ENCODE peak calls at places on chromosome 2, in nine cellular contexts. C, V, S, B, G, T, L, F and D are unnamed samples.

GRCh38 chr2:58557166-58557565 is 316.0 kb upstream of the FANCL start:
- DNase-seq in C (no peak), V (no peak), S (no peak), B (no peak), G (no peak), T (no peak), L (no peak), F (no peak), D (no peak)

GRCh38 chr2:160207804-160208661 is 8.0 kb upstream of the ITGB6 start:
- DNase-seq in C (peak; percentile 98), V (no peak), S (no peak), B (no peak), G (peak; percentile 94), T (peak; percentile 70), L (peak; percentile 46), F (peak; percentile 86), D (no peak)

GRCh38 chr2:14492920-14493503 is 139.5 kb upstream of the LRATD1 start:
- DNase-seq in C (peak; percentile 87), V (no peak), S (no peak), B (no peak), G (no peak), T (no peak), L (no peak), F (no peak), D (no peak)

GRCh38 chr2:132941296-132942020 is 271.5 kb upstream of the LYPD1 start:
- DNase-seq in C (no peak), V (no peak), S (no peak), B (no peak), G (no peak), T (no peak), L (no peak), F (no peak), D (no peak)

GRCh38 chr2:100876231-100876860 is 56.4 kb downstream of the NPAS2 start:
- DNase-seq in C (no peak), V (no peak), S (no peak), B (no peak), G (no peak), T (no peak), L (no peak), F (no peak), D (no peak)

GRCh38 chr2:84290537-84290936 is 168.5 kb downstream of the SUCLG1 start:
- DNase-seq in C (no peak), V (no peak), S (no peak), B (no peak), G (no peak), T (no peak), L (no peak), F (no peak), D (no peak)

GRCh38 chr2:109295070-109295780 is 166.2 kb downstream of the SH3RF3 start:
- DNase-seq in C (no peak), V (peak; percentile 94), S (no peak), B (no peak), G (no peak), T (no peak), L (no peak), F (no peak), D (no peak)

GRCh38 chr2:122516775-122517174 is 761.3 kb downstream of the TSN start:
- DNase-seq in C (no peak), V (no peak), S (no peak), B (peak; percentile 23), G (no peak), T (no peak), L (no peak), F (no peak), D (no peak)

GRCh38 chr2:27573452-27573851 is 9.4 kb upstream of the ZNF512 start:
- DNase-seq in C (peak; percentile 60), V (no peak), S (no peak), B (no peak), G (no peak), T (no peak), L (no peak), F (no peak), D (no peak)

GRCh38 chr2:126720031-126720368 is 64.0 kb downstream of the GYPC start:
- DNase-seq in C (no peak), V (no peak), S (no peak), B (no peak), G (no peak), T (no peak), L (no peak), F (no peak), D (no peak)

GRCh38 chr2:240704651-240705050 is 13.0 kb downstream of the AQP12A start:
- DNase-seq in C (no peak), V (no peak), S (no peak), B (no peak), G (no peak), T (no peak), L (no peak), F (no peak), D (no peak)

GRCh38 chr2:201357216-201357615 is at the start of gene FLACC1:
- DNase-seq in C (peak; percentile 71), V (no peak), S (no peak), B (peak; percentile 38), G (peak; percentile 21), T (peak; percentile 56), L (peak; percentile 53), F (no peak), D (no peak)

GRCh38 chr2:241659150-241659739 is 21.8 kb downstream of the ATG4B start:
- DNase-seq in C (peak; percentile 76), V (no peak), S (peak; percentile 73), B (peak; percentile 61), G (peak; percentile 36), T (peak; percentile 78), L (peak; percentile 34), F (no peak), D (peak; percentile 56)

DNA sequence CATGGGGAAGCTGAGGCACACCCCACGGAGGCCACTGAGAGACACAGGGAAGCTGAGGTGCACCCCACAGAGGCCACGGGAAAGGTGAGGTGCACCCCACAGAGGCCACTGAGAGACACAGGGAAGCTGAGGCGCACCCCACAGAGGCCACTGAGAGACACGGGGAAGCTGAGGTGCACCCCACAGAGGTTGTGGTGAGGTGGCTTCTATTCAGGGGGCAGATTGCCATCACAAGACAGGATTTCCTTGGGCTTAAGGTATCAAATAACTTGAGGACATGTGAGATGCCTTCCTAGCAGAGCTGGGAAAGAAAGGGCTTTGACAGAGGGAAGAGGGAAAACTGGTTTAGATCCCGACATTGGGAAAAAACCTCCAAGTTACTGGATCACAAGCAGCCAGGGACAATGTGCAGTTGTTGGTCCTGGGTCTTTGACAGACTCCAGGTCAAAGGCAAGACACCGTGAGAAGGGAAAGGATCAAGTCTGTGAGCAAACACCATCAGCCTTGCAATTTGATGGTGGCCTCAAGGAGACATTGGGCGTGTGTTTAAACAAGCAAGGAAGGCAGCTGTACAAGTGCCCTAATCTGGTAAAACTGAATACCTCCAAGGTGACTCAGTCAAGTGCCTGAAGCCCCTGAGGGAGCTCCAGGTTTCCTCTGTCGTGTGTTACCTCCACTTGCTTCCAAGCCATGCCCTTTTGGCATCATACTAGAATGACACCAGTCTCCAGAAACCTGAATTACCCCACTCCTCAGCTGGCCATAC is 133.2 kb upstream of the EPAS1 start:
- DNase-seq in C (peak; percentile 25), V (no peak), S (no peak), B (no peak), G (peak; percentile 66), T (no peak), L (no peak), F (no peak), D (no peak)
- TF ChIP-seq CTCF in C (no peak), V (no peak), S (no peak), B (no peak), G (no peak), T (no peak), L (no peak), F (no peak), D (no peak)

GRCh38 chr2:131389657-131390056 is 25.7 kb upstream of the RAB6D start:
- DNase-seq in C (no peak), V (no peak), S (no peak), B (no peak), G (no peak), T (no peak), L (no peak), F (no peak), D (no peak)

GRCh38 chr2:131394147-131394931 is 30.4 kb upstream of the RAB6D start:
- DNase-seq in C (no peak), V (no peak), S (peak; percentile 59), B (peak; percentile 63), G (peak; percentile 11), T (peak; percentile 14), L (no peak), F (no peak), D (peak; percentile 33)
- TF ChIP-seq CTCF in C (no peak), V (no peak), S (no peak), B (no peak), G (no peak), T (peak; percentile 66), L (no peak), F (no peak), D (no peak)

DNA sequence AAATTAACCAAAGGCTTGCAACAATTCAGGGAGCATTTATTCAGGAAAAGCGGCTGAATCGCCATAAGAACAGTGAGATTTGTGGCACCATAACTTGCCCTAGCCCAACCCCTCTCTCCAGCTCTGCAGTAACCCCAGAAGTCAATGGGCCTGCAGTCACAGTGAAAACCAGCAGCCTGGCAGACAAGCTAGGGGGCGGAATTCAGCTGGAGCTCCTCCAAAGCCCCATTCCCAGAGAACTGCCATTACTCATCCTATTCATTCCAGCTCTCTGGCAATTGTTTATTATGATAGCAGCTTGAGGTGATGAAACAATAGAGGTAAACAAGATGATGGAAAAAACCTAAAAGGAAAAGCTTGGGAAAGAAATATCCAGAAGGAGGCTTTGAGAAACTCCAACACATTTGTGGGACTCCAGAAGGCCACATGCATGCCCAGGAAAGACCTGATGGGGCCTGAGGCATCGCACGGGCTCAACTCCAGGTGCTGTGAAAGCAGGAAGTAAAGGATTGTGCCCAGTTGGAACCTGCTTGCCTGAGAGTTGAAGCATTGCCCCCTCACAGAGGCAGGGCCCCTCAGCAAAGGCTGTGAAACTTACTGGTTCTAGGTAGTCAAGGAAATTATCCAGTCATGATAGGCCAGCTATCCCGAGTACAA is 126.8 kb downstream of the TWIST2 start:
- DNase-seq in C (peak; percentile 92), V (no peak), S (no peak), B (no peak), G (no peak), T (no peak), L (no peak), F (no peak), D (no peak)
- TF ChIP-seq CTCF in C (peak; percentile 56), V (no peak), S (no peak), B (no peak), G (no peak), T (no peak), L (no peak), F (peak; percentile 4), D (no peak)

GRCh38 chr2:56208380-56208779 is 24.6 kb downstream of the CCDC85A start:
- DNase-seq in C (no peak), V (no peak), S (no peak), B (no peak), G (no peak), T (no peak), L (no peak), F (no peak), D (no peak)

GRCh38 chr2:56209701-56210100 is 25.9 kb downstream of the CCDC85A start:
- DNase-seq in C (peak; percentile 48), V (no peak), S (no peak), B (no peak), G (no peak), T (no peak), L (no peak), F (no peak), D (no peak)

GRCh38 chr2:56210291-56210690 is 26.5 kb downstream of the CCDC85A start:
- DNase-seq in C (no peak), V (no peak), S (no peak), B (no peak), G (no peak), T (no peak), L (no peak), F (no peak), D (no peak)

GRCh38 chr2:56207760-56208159 is 24.0 kb downstream of the CCDC85A start:
- DNase-seq in C (no peak), V (no peak), S (no peak), B (no peak), G (no peak), T (no peak), L (no peak), F (no peak), D (no peak)

GRCh38 chr2:56211048-56211447 is 27.3 kb downstream of the CCDC85A start:
- DNase-seq in C (no peak), V (no peak), S (no peak), B (no peak), G (no peak), T (no peak), L (no peak), F (no peak), D (no peak)
- TF ChIP-seq CTCF in C (no peak), V (no peak), S (no peak), B (no peak), G (no peak), T (no peak), L (no peak), F (no peak), D (no peak)